ENCODE peak calls at places on chromosomes 1 and 21, in ten cellular contexts. One of them, this sample, is unnamed. For H3K4me1, the result is how much of the 10 kb centered on the place peaks cover.

GRCh38 chr1:181083842-181084605 is 4.5 kb upstream of the IER5 start:
- DNase-seq in H9: peak
- DNase-seq in CD8-positive, alpha-beta memory T cell: peak
- DNase-seq in IMR-90: no peak
- DNase-seq in CD8-positive, alpha-beta T cell: peak
- DNase-seq in mammary epithelial cell: no peak
- DNase-seq in uterus: peak
- DNase-seq in breast epithelium: no peak
- DNase-seq in spleen: peak
- DNase-seq in pancreas: peak
- DNase-seq in this sample: no peak

GRCh38 chr1:87243573-87243972 is 85.1 kb upstream of the LMO4 start:
- DNase-seq in H9: no peak
- DNase-seq in CD8-positive, alpha-beta memory T cell: no peak
- DNase-seq in IMR-90: peak
- DNase-seq in CD8-positive, alpha-beta T cell: no peak
- DNase-seq in mammary epithelial cell: no peak
- DNase-seq in uterus: no peak
- DNase-seq in breast epithelium: no peak
- DNase-seq in spleen: no peak
- DNase-seq in pancreas: no peak
- DNase-seq in this sample: no peak

GRCh38 chr1:205030916-205031315 is 12.1 kb upstream of the CNTN2 start:
- DNase-seq in H9: no peak
- DNase-seq in CD8-positive, alpha-beta memory T cell: no peak
- DNase-seq in IMR-90: no peak
- DNase-seq in CD8-positive, alpha-beta T cell: no peak
- DNase-seq in mammary epithelial cell: no peak
- DNase-seq in uterus: no peak
- DNase-seq in breast epithelium: no peak
- DNase-seq in spleen: no peak
- DNase-seq in pancreas: no peak
- DNase-seq in this sample: no peak

GRCh38 chr21:31614705-31615104 is 44.8 kb upstream of the SOD1 start:
- DNase-seq in H9: no peak
- DNase-seq in CD8-positive, alpha-beta memory T cell: no peak
- DNase-seq in IMR-90: no peak
- DNase-seq in CD8-positive, alpha-beta T cell: no peak
- DNase-seq in mammary epithelial cell: no peak
- DNase-seq in uterus: no peak
- DNase-seq in breast epithelium: no peak
- DNase-seq in spleen: no peak
- DNase-seq in pancreas: no peak
- DNase-seq in this sample: no peak

GRCh38 chr1:56034847-56035483 is 544.4 kb downstream of the PLPP3 start:
- DNase-seq in H9: no peak
- DNase-seq in CD8-positive, alpha-beta memory T cell: no peak
- DNase-seq in IMR-90: no peak
- DNase-seq in CD8-positive, alpha-beta T cell: no peak
- DNase-seq in mammary epithelial cell: no peak
- DNase-seq in uterus: no peak
- DNase-seq in breast epithelium: no peak
- DNase-seq in spleen: no peak
- DNase-seq in pancreas: no peak
- DNase-seq in this sample: no peak

GRCh38 chr1:180927841-180928240 is 15.1 kb downstream of the KIAA1614 start:
- DNase-seq in H9: no peak
- DNase-seq in CD8-positive, alpha-beta memory T cell: no peak
- DNase-seq in IMR-90: peak
- DNase-seq in CD8-positive, alpha-beta T cell: no peak
- DNase-seq in mammary epithelial cell: no peak
- DNase-seq in uterus: no peak
- DNase-seq in breast epithelium: no peak
- DNase-seq in spleen: no peak
- DNase-seq in pancreas: no peak
- DNase-seq in this sample: no peak

GRCh38 chr1:156894711-156895407 is 1.3 kb downstream of the PEAR1 start:
- DNase-seq in H9: no peak
- DNase-seq in CD8-positive, alpha-beta memory T cell: no peak
- DNase-seq in IMR-90: peak
- DNase-seq in CD8-positive, alpha-beta T cell: no peak
- DNase-seq in mammary epithelial cell: no peak
- DNase-seq in uterus: peak
- DNase-seq in breast epithelium: no peak
- DNase-seq in spleen: no peak
- DNase-seq in pancreas: no peak
- DNase-seq in this sample: peak

GRCh38 chr1:4084896-4085295 is 184.8 kb upstream of the C1orf174 start:
- DNase-seq in H9: no peak
- DNase-seq in CD8-positive, alpha-beta memory T cell: no peak
- DNase-seq in IMR-90: no peak
- DNase-seq in CD8-positive, alpha-beta T cell: no peak
- DNase-seq in mammary epithelial cell: no peak
- DNase-seq in uterus: no peak
- DNase-seq in breast epithelium: peak
- DNase-seq in spleen: peak
- DNase-seq in pancreas: no peak
- DNase-seq in this sample: no peak

GRCh38 chr1:152961201-152961891 is 9.1 kb upstream of the SPRR4 start:
- DNase-seq in H9: no peak
- DNase-seq in CD8-positive, alpha-beta memory T cell: no peak
- DNase-seq in IMR-90: no peak
- DNase-seq in CD8-positive, alpha-beta T cell: no peak
- DNase-seq in mammary epithelial cell: no peak
- DNase-seq in uterus: no peak
- DNase-seq in breast epithelium: no peak
- DNase-seq in spleen: no peak
- DNase-seq in pancreas: no peak
- DNase-seq in this sample: no peak

GRCh38 chr1:248886237-248886895 is 19.7 kb upstream of the PGBD2 start:
- DNase-seq in H9: no peak
- DNase-seq in CD8-positive, alpha-beta memory T cell: no peak
- DNase-seq in IMR-90: peak
- DNase-seq in CD8-positive, alpha-beta T cell: no peak
- DNase-seq in mammary epithelial cell: no peak
- DNase-seq in uterus: no peak
- DNase-seq in breast epithelium: no peak
- DNase-seq in spleen: no peak
- DNase-seq in pancreas: no peak
- DNase-seq in this sample: no peak

GRCh38 chr21:41526478-41527087 is 18.6 kb upstream of the TMPRSS2 start:
- DNase-seq in H9: no peak
- DNase-seq in CD8-positive, alpha-beta memory T cell: no peak
- DNase-seq in IMR-90: no peak
- DNase-seq in CD8-positive, alpha-beta T cell: no peak
- DNase-seq in mammary epithelial cell: no peak
- DNase-seq in uterus: no peak
- DNase-seq in breast epithelium: no peak
- DNase-seq in spleen: no peak
- DNase-seq in pancreas: peak
- DNase-seq in this sample: no peak

GRCh38 chr21:33028759-33029511 is 3.2 kb downstream of the OLIG2 start:
- DNase-seq in H9: peak
- DNase-seq in CD8-positive, alpha-beta memory T cell: no peak
- DNase-seq in IMR-90: peak
- DNase-seq in CD8-positive, alpha-beta T cell: no peak
- DNase-seq in mammary epithelial cell: no peak
- DNase-seq in uterus: no peak
- DNase-seq in breast epithelium: no peak
- DNase-seq in spleen: no peak
- DNase-seq in pancreas: no peak
- DNase-seq in this sample: no peak

GRCh38 chr21:31299291-31300147 is 44.5 kb downstream of the TIAM1 start:
- DNase-seq in H9: no peak
- DNase-seq in CD8-positive, alpha-beta memory T cell: no peak
- DNase-seq in IMR-90: no peak
- DNase-seq in CD8-positive, alpha-beta T cell: no peak
- DNase-seq in mammary epithelial cell: no peak
- DNase-seq in uterus: no peak
- DNase-seq in breast epithelium: no peak
- DNase-seq in spleen: no peak
- DNase-seq in pancreas: no peak
- DNase-seq in this sample: no peak

GRCh38 chr1:25644962-25645361 is 28.4 kb downstream of the MAN1C1 start:
- DNase-seq in H9: no peak
- DNase-seq in CD8-positive, alpha-beta memory T cell: no peak
- DNase-seq in IMR-90: no peak
- DNase-seq in CD8-positive, alpha-beta T cell: no peak
- DNase-seq in mammary epithelial cell: no peak
- DNase-seq in uterus: no peak
- DNase-seq in breast epithelium: no peak
- DNase-seq in spleen: no peak
- DNase-seq in pancreas: no peak
- DNase-seq in this sample: no peak

GRCh38 chr1:43766818-43767525 is 59.6 kb downstream of the ST3GAL3 start:
- DNase-seq in H9: peak
- DNase-seq in CD8-positive, alpha-beta memory T cell: no peak
- DNase-seq in IMR-90: peak
- DNase-seq in CD8-positive, alpha-beta T cell: no peak
- DNase-seq in mammary epithelial cell: peak
- DNase-seq in uterus: no peak
- DNase-seq in breast epithelium: no peak
- DNase-seq in spleen: no peak
- DNase-seq in pancreas: no peak
- DNase-seq in this sample: no peak

GRCh38 chr1:13540871-13541270 is 27.1 kb upstream of the LRRC38 start:
- DNase-seq in H9: no peak
- DNase-seq in CD8-positive, alpha-beta memory T cell: no peak
- DNase-seq in IMR-90: no peak
- DNase-seq in CD8-positive, alpha-beta T cell: no peak
- DNase-seq in mammary epithelial cell: no peak
- DNase-seq in uterus: no peak
- DNase-seq in breast epithelium: no peak
- DNase-seq in spleen: no peak
- DNase-seq in pancreas: no peak
- DNase-seq in this sample: no peak

GRCh38 chr21:29318354-29318753 is 19.6 kb downstream of the BACH1 start:
- DNase-seq in H9: no peak
- DNase-seq in CD8-positive, alpha-beta memory T cell: no peak
- DNase-seq in IMR-90: peak
- DNase-seq in CD8-positive, alpha-beta T cell: no peak
- DNase-seq in mammary epithelial cell: no peak
- DNase-seq in uterus: no peak
- DNase-seq in breast epithelium: no peak
- DNase-seq in spleen: no peak
- DNase-seq in pancreas: peak
- DNase-seq in this sample: no peak
- H3K4me1 ChIP-seq in H9: under half
- H3K4me1 ChIP-seq in CD8-positive, alpha-beta memory T cell: under half
- H3K4me1 ChIP-seq in IMR-90: under half
- H3K4me1 ChIP-seq in CD8-positive, alpha-beta T cell: under half
- H3K4me1 ChIP-seq in mammary epithelial cell: under half
- H3K4me1 ChIP-seq in uterus: under half
- H3K4me1 ChIP-seq in breast epithelium: under half
- H3K4me1 ChIP-seq in spleen: half or more
- H3K4me1 ChIP-seq in pancreas: under half
- H3K4me1 ChIP-seq in this sample: under half

DNA sequence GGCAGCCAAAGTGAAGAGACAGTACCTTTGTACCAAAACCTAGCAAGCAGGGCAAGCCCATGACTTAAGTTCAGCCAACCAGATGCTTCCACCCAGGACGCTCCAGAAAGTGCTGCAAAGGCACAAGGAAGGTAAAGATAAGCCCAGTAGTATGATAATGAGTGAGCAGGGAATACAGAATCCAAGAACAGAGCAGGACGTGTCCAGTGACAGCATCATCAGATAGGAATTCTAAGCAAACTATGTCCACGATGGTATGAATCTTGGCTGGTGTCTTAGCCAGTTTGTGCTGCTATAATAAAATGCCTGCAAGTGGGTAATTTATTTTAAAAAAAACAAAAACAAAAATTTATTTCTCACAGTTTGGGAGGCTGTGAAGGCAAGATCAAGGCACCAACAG is 13.6 kb downstream of the GJA4 start:
- DNase-seq in H9: no peak
- DNase-seq in CD8-positive, alpha-beta memory T cell: no peak
- DNase-seq in IMR-90: peak
- DNase-seq in CD8-positive, alpha-beta T cell: no peak
- DNase-seq in mammary epithelial cell: peak
- DNase-seq in uterus: no peak
- DNase-seq in breast epithelium: no peak
- DNase-seq in spleen: no peak
- DNase-seq in pancreas: no peak
- DNase-seq in this sample: no peak
- H3K27ac ChIP-seq in H9: no peak
- H3K27ac ChIP-seq in CD8-positive, alpha-beta memory T cell: no peak
- H3K27ac ChIP-seq in IMR-90: no peak
- H3K27ac ChIP-seq in CD8-positive, alpha-beta T cell: no peak
- H3K27ac ChIP-seq in mammary epithelial cell: no peak
- H3K27ac ChIP-seq in uterus: no peak
- H3K27ac ChIP-seq in breast epithelium: no peak
- H3K27ac ChIP-seq in spleen: no peak
- H3K27ac ChIP-seq in pancreas: no peak
- H3K27ac ChIP-seq in this sample: no peak

DNA sequence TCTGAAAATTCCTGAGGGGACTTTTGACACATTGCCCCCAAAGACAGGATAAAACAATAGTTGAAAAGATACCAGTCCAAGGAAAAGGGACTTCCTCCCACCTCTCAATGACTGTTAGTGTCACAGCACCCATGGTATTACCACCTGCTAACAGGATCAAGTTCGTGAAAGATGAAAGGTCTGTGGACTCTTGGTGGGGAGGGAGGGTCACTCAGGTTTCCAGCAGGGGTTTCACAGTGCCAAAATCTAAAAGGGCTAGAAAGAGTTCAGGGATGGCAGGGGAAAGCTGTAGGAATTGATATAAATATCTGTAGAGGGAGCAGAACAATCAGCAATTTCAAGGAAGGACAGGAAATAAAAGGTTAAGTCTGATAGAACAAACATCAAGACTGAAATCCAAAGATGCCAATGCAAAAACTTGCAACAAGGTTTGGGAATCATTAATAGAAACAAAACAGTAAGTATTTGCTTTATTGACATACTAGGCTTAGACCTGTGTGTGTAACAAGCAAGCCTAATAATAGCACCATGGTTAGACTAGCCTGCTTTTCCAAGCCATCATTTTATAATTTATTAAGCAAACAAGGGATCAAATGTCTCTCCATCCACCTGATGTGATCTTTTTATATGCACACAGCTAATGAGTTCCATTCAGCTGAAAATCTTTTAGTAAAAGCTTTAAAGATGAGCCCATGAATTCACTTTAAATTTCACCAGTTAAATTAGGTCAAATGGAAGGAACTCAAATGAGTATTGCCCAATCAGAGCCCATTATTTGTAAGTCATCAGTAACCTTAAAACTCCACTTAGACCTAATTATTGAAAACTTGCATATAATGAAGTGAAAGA is 3.7 kb downstream of the MCL1 start:
- DNase-seq in H9: no peak
- DNase-seq in CD8-positive, alpha-beta memory T cell: no peak
- DNase-seq in IMR-90: peak
- DNase-seq in CD8-positive, alpha-beta T cell: no peak
- DNase-seq in mammary epithelial cell: no peak
- DNase-seq in uterus: no peak
- DNase-seq in breast epithelium: no peak
- DNase-seq in spleen: no peak
- DNase-seq in pancreas: no peak
- DNase-seq in this sample: no peak
- H3K4me1 ChIP-seq in H9: under half
- H3K4me1 ChIP-seq in CD8-positive, alpha-beta memory T cell: under half
- H3K4me1 ChIP-seq in IMR-90: under half
- H3K4me1 ChIP-seq in CD8-positive, alpha-beta T cell: under half
- H3K4me1 ChIP-seq in mammary epithelial cell: under half
- H3K4me1 ChIP-seq in uterus: under half
- H3K4me1 ChIP-seq in breast epithelium: under half
- H3K4me1 ChIP-seq in spleen: half or more
- H3K4me1 ChIP-seq in pancreas: half or more
- H3K4me1 ChIP-seq in this sample: under half

GRCh38 chr1:225508538-225509375 is 80.9 kb upstream of the LBR start:
- DNase-seq in H9: no peak
- DNase-seq in CD8-positive, alpha-beta memory T cell: no peak
- DNase-seq in IMR-90: peak
- DNase-seq in CD8-positive, alpha-beta T cell: no peak
- DNase-seq in mammary epithelial cell: peak
- DNase-seq in uterus: peak
- DNase-seq in breast epithelium: no peak
- DNase-seq in spleen: no peak
- DNase-seq in pancreas: peak
- DNase-seq in this sample: no peak
- H3K27ac ChIP-seq in H9: peak
- H3K27ac ChIP-seq in CD8-positive, alpha-beta memory T cell: no peak
- H3K27ac ChIP-seq in IMR-90: peak
- H3K27ac ChIP-seq in CD8-positive, alpha-beta T cell: no peak
- H3K27ac ChIP-seq in mammary epithelial cell: peak
- H3K27ac ChIP-seq in uterus: peak
- H3K27ac ChIP-seq in breast epithelium: peak
- H3K27ac ChIP-seq in spleen: no peak
- H3K27ac ChIP-seq in pancreas: peak
- H3K27ac ChIP-seq in this sample: peak

This sample was measured in left lung.